ENCODE peak calls at places on chromosome 15, in five cellular contexts. One of them, this sample, is unnamed.

GRCh38 chr15:25694823-25695312 is 168.3 kb downstream of the ATP10A start:
- DNase-seq in HEK293T: no peak
- DNase-seq in cardiac muscle cell: no peak
- DNase-seq in Right ventricle myocardium inferior: peak
- DNase-seq in anterior cingulate cortex: no peak
- DNase-seq in this sample: no peak

GRCh38 chr15:55709458-55709857 is 33.5 kb downstream of the PRTG start:
- DNase-seq in HEK293T: no peak
- DNase-seq in cardiac muscle cell: no peak
- DNase-seq in Right ventricle myocardium inferior: no peak
- DNase-seq in anterior cingulate cortex: no peak
- DNase-seq in this sample: no peak

GRCh38 chr15:93087825-93088199 is 1.2 kb downstream of the RGMA start:
- DNase-seq in HEK293T: peak
- DNase-seq in cardiac muscle cell: peak
- DNase-seq in Right ventricle myocardium inferior: no peak
- DNase-seq in anterior cingulate cortex: peak
- DNase-seq in this sample: peak

GRCh38 chr15:74845208-74845568 is 2.2 kb upstream of the ULK3 start:
- DNase-seq in HEK293T: no peak
- DNase-seq in cardiac muscle cell: no peak
- DNase-seq in Right ventricle myocardium inferior: no peak
- DNase-seq in anterior cingulate cortex: no peak
- DNase-seq in this sample: no peak

GRCh38 chr15:83695901-83696425 is 42.0 kb downstream of the ADAMTSL3 start:
- DNase-seq in HEK293T: no peak
- DNase-seq in cardiac muscle cell: no peak
- DNase-seq in Right ventricle myocardium inferior: no peak
- DNase-seq in anterior cingulate cortex: no peak
- DNase-seq in this sample: no peak

GRCh38 chr15:60844431-60845174 is 365.7 kb upstream of the ICE2 start:
- DNase-seq in HEK293T: no peak
- DNase-seq in cardiac muscle cell: no peak
- DNase-seq in Right ventricle myocardium inferior: no peak
- DNase-seq in anterior cingulate cortex: no peak
- DNase-seq in this sample: no peak

GRCh38 chr15:38176696-38177095 is 75.9 kb upstream of the SPRED1 start:
- DNase-seq in HEK293T: no peak
- DNase-seq in cardiac muscle cell: no peak
- DNase-seq in Right ventricle myocardium inferior: no peak
- DNase-seq in anterior cingulate cortex: no peak
- DNase-seq in this sample: no peak

GRCh38 chr15:66877558-66878285 is 175.7 kb downstream of the SMAD6 start:
- DNase-seq in HEK293T: peak
- DNase-seq in cardiac muscle cell: no peak
- DNase-seq in Right ventricle myocardium inferior: peak
- DNase-seq in anterior cingulate cortex: no peak
- DNase-seq in this sample: peak

GRCh38 chr15:57598346-57598745 is 6.6 kb downstream of the MYZAP start:
- DNase-seq in HEK293T: no peak
- DNase-seq in cardiac muscle cell: no peak
- DNase-seq in Right ventricle myocardium inferior: no peak
- DNase-seq in anterior cingulate cortex: no peak
- DNase-seq in this sample: no peak

GRCh38 chr15:45389351-45389750 is 11.0 kb upstream of the GATM start:
- DNase-seq in HEK293T: no peak
- DNase-seq in cardiac muscle cell: no peak
- DNase-seq in Right ventricle myocardium inferior: no peak
- DNase-seq in anterior cingulate cortex: no peak
- DNase-seq in this sample: no peak

GRCh38 chr15:63497642-63498100 is 6.7 kb upstream of the USP3 start:
- DNase-seq in HEK293T: no peak
- DNase-seq in cardiac muscle cell: no peak
- DNase-seq in Right ventricle myocardium inferior: peak
- DNase-seq in anterior cingulate cortex: no peak
- DNase-seq in this sample: no peak